ENCODE peak calls at places on chromosomes 13 and 19, in four cellular contexts. O, C, R and X are unnamed samples.

GRCh38 chr19:35006342-35006998 is 6.3 kb downstream of the GRAMD1A start:
- DNase-seq in C (no peak), O (no peak), R (no peak), X (no peak)

GRCh38 chr13:42681394-42681793 is 100.0 kb upstream of the FAM216B start:
- DNase-seq in O (no peak), C (no peak), R (no peak), X (no peak)

GRCh38 chr19:47066376-47067214 is 18.2 kb upstream of the TMEM160 start:
- DNase-seq in C (no peak), R (no peak), O (no peak), X (no peak)

GRCh38 chr13:27298849-27299248 is 28.2 kb downstream of the RASL11A start:
- DNase-seq in O (no peak), C (no peak), R (no peak), X (no peak)

GRCh38 chr13:66508153-66508909 is 721.8 kb downstream of the PCDH9 start:
- DNase-seq in R (no peak), C (no peak), O (no peak), X (no peak)

GRCh38 chr13:98947925-98948324 is 29.9 kb downstream of the DOCK9 start:
- DNase-seq in R (no peak), O (no peak), C (no peak), X (no peak)

GRCh38 chr13:22451345-22451744 is 729.4 kb upstream of the SGCG start:
- DNase-seq in C (peak), O (no peak), R (no peak), X (no peak)

GRCh38 chr19:5398693-5399057 is 56.5 kb upstream of the ZNRF4 start:
- DNase-seq in O (no peak), R (no peak), C (no peak), X (no peak)

GRCh38 chr19:19259741-19260140 is 13.4 kb downstream of the TM6SF2 start:
- DNase-seq in R (peak), O (no peak), C (peak), X (no peak)

GRCh38 chr13:100977841-100978240 is 303.2 kb upstream of the TMTC4 start:
- DNase-seq in O (no peak), C (no peak), R (no peak), X (no peak)

GRCh38 chr19:18147396-18147795 is 5.6 kb upstream of the PIK3R2 start:
- DNase-seq in R (no peak), C (no peak), O (no peak), X (no peak)

GRCh38 chr13:89678722-89679121 is 1668.8 kb upstream of the MIR17HG start:
- DNase-seq in R (no peak), C (no peak), O (no peak), X (no peak)

GRCh38 chr13:111116830-111117229 is 1.7 kb downstream of the ARHGEF7 start:
- DNase-seq in R (no peak), O (no peak), C (no peak), X (no peak)

GRCh38 chr13:79645569-79645968 is 164.6 kb downstream of the NDFIP2 start:
- DNase-seq in R (no peak), C (no peak), O (no peak), X (no peak)

GRCh38 chr13:98482476-98483444 is 94.1 kb downstream of the STK24 start:
- DNase-seq in C (peak), O (no peak), R (no peak), X (peak)